ENCODE peak calls at places on chromosomes 5 and 9, in nine cellular contexts. R is prostate gland; Y is stimulated activated CD4-positive, alpha-beta T cell treated with anti-CD3 and anti-CD28 coated beads, Interleukin-1b, Interleukin-23, amount 100 ng/mL, for 24 hours; P is kidney epithelial cell; M is posterior vena cava; T is sciatic nerve; S is activated T-cell treated with anti-CD3 and anti-CD28 coated beads, Interleukin-2, amount 50 U/mL, for 72 hours; Z is effector CD4-positive, alpha-beta T cell; E is T-cell. W is an unnamed sample.

GRCh38 chr5:143322931-143323330 is 80.6 kb downstream of the NR3C1 start:
- DNase-seq in R (no peak), Y (no peak), P (no peak), M (no peak), T (no peak), S (no peak), Z (no peak), E (no peak), W (no peak)

GRCh38 chr5:125196479-125197183 is 450.2 kb upstream of the ZNF608 start:
- DNase-seq in R (no peak), Y (no peak), P (no peak), M (no peak), T (no peak), S (no peak), Z (no peak), E (no peak), W (no peak)

GRCh38 chr5:163189023-163189553 is 248.3 kb upstream of the CCNG1 start:
- DNase-seq in R (no peak), Y (no peak), P (no peak), M (no peak), T (no peak), S (no peak), Z (no peak), E (no peak), W (no peak)

GRCh38 chr9:92764381-92764987 is at the start of gene BICD2:
- DNase-seq in R (no peak), Y (no peak), P (no peak), M (no peak), T (no peak), S (no peak), Z (no peak), E (no peak), W (peak)

GRCh38 chr5:88829053-88829452 is 53.9 kb downstream of the MEF2C start:
- DNase-seq in R (no peak), Y (no peak), P (no peak), M (no peak), T (no peak), S (no peak), Z (no peak), E (no peak), W (no peak)

GRCh38 chr5:169226904-169227303 is 74.0 kb downstream of the SLIT3 start:
- DNase-seq in R (no peak), Y (no peak), P (no peak), M (no peak), T (no peak), S (no peak), Z (no peak), E (no peak), W (no peak)

GRCh38 chr5:137561572-137561971 is 62.4 kb upstream of the SPOCK1 start:
- DNase-seq in R (no peak), Y (no peak), P (no peak), M (no peak), T (no peak), S (no peak), Z (no peak), E (no peak), W (no peak)

GRCh38 chr5:171681667-171682066 is 104.0 kb upstream of the SMIM23 start:
- DNase-seq in R (no peak), Y (no peak), P (no peak), M (no peak), T (no peak), S (no peak), Z (no peak), E (no peak), W (no peak)

GRCh38 chr5:140588311-140589070 is 23.9 kb downstream of the SLC35A4 start:
- DNase-seq in R (no peak), Y (no peak), P (no peak), M (no peak), T (no peak), S (no peak), Z (no peak), E (no peak), W (no peak)

GRCh38 chr9:131657890-131658752 is 81.8 kb downstream of the RAPGEF1 start:
- DNase-seq in R (peak), Y (no peak), P (peak), M (no peak), T (no peak), S (peak), Z (no peak), E (no peak), W (no peak)

GRCh38 chr9:22622823-22623222 is 176.2 kb downstream of the DMRTA1 start:
- DNase-seq in R (no peak), Y (no peak), P (no peak), M (no peak), T (no peak), S (no peak), Z (no peak), E (no peak), W (no peak)

GRCh38 chr5:116824751-116825438 is 250.3 kb upstream of the SEMA6A start:
- DNase-seq in R (no peak), Y (no peak), P (no peak), M (no peak), T (no peak), S (no peak), Z (no peak), E (no peak), W (no peak)

GRCh38 chr5:59840200-59840601 is 53.3 kb downstream of the PDE4D start:
- DNase-seq in R (no peak), Y (no peak), P (no peak), M (no peak), T (no peak), S (no peak), Z (no peak), E (no peak), W (no peak)

GRCh38 chr9:112015149-112015548 is 118.5 kb downstream of the UGCG start:
- DNase-seq in R (no peak), Y (no peak), P (no peak), M (no peak), T (no peak), S (no peak), Z (no peak), E (no peak), W (no peak)

GRCh38 chr5:173925449-173926071 is 37.4 kb downstream of the CPEB4 start:
- DNase-seq in R (no peak), Y (peak), P (no peak), M (no peak), T (no peak), S (peak), Z (peak), E (peak), W (peak)

GRCh38 chr9:89544280-89544664 is 46.4 kb upstream of the SEMA4D start:
- DNase-seq in R (no peak), Y (no peak), P (no peak), M (no peak), T (no peak), S (no peak), Z (no peak), E (no peak), W (no peak)

GRCh38 chr9:113164536-113165300 is 13.9 kb downstream of the SLC31A2 start:
- DNase-seq in R (no peak), Y (no peak), P (no peak), M (no peak), T (no peak), S (no peak), Z (no peak), E (no peak), W (no peak)

W was measured in activated CD4-positive, alpha-beta T cell treated with anti-CD3 and anti-CD28 coated beads for 24 hours.